ENCODE peak calls at places on chromosomes 13 and 19, in nine cellular contexts. Z is stimulated activated CD4-positive, alpha-beta T cell treated with anti-CD3 and anti-CD28 coated beads, Interleukin-4, amount 100 ng/mL, for 48 hours; K is NCI-H226; J is AG10803; M is NCI-H2029 treated with DMSO at 0.1 percent for 48 hours; N is cardiac muscle cell; P is T-helper 1 cell; H is AG20443; L is ELR. Q is an unnamed sample.
A peak's percentile ranks its signal among the peaks of the same experiment; 100 is the strongest.

GRCh38 chr19:21586341-21587116 is 81.1 kb downstream of the ZNF429 start:
- DNase-seq in H (no peak), J (no peak), Z (no peak), N (no peak), M (no peak), L (no peak), K (no peak), P (no peak), Q (no peak)

GRCh38 chr13:53201454-53202225 is 173.0 kb downstream of the OLFM4 start:
- DNase-seq in P (no peak), J (no peak), H (peak; percentile 51), L (no peak), M (peak; percentile 2), Z (no peak), N (peak; percentile 7), K (no peak), Q (no peak)

GRCh38 chr13:27120011-27120410 is 51.6 kb downstream of the USP12 start:
- DNase-seq in J (peak; percentile 47), H (peak; percentile 13), M (no peak), L (no peak), K (no peak), Z (no peak), N (no peak), P (no peak), Q (no peak)

GRCh38 chr19:6604906-6605305 is 14.0 kb upstream of the CD70 start:
- DNase-seq in K (no peak), Z (no peak), N (no peak), L (no peak), J (no peak), P (no peak), H (no peak), M (no peak), Q (no peak)

GRCh38 chr19:16325671-16326400 is 1.2 kb downstream of the KLF2 start:
- DNase-seq in N (peak; percentile 52), J (peak; percentile 35), H (no peak), Z (no peak), K (peak; percentile 72), P (peak; percentile 46), L (peak; percentile 66), M (no peak), Q (no peak)

GRCh38 chr13:50731400-50731799 is 112.1 kb downstream of the DLEU7 start:
- DNase-seq in Z (no peak), J (peak; percentile 93), N (peak; percentile 75), K (peak; percentile 65), P (no peak), H (peak; percentile 73), L (no peak), M (no peak), Q (no peak)

GRCh38 chr19:2271516-2272103 is 10.4 kb downstream of the PEAK3 start:
- DNase-seq in M (no peak), J (peak; percentile 82), H (peak; percentile 76), N (peak; percentile 78), L (peak; percentile 94), Z (no peak), K (peak; percentile 68), P (no peak), Q (no peak)

GRCh38 chr19:51439021-51439465 is 19.2 kb downstream of the SIGLEC8 start:
- DNase-seq in K (no peak), P (no peak), L (peak; percentile 31), H (no peak), J (peak; percentile 8), Z (no peak), N (peak; percentile 26), M (no peak), Q (peak; percentile 33)

GRCh38 chr13:71017607-71018006 is 849.4 kb downstream of the DACH1 start:
- DNase-seq in L (no peak), P (no peak), H (no peak), J (no peak), M (no peak), K (no peak), Z (no peak), N (no peak), Q (no peak)

GRCh38 chr13:110914293-110915056 is 394 bp downstream of the ANKRD10 start:
- DNase-seq in P (peak; percentile 70), J (peak; percentile 76), K (peak; percentile 73), L (peak; percentile 82), Z (peak; percentile 70), M (peak; percentile 69), H (peak; percentile 85), N (peak; percentile 86), Q (peak; percentile 76)

GRCh38 chr13:74452176-74452575 is 318.0 kb upstream of the KLF12 start:
- DNase-seq in J (no peak), N (peak; percentile 72), P (no peak), H (no peak), Z (no peak), K (no peak), M (no peak), L (no peak), Q (no peak)

GRCh38 chr13:94713556-94714182 is 1.3 kb upstream of the SOX21 start:
- DNase-seq in L (no peak), K (no peak), H (no peak), N (no peak), M (no peak), J (no peak), P (no peak), Z (no peak), Q (no peak)

GRCh38 chr13:32153056-32153455 is 121.5 kb downstream of the FRY start:
- DNase-seq in M (no peak), L (peak; percentile 70), K (no peak), Z (no peak), P (no peak), N (peak; percentile 67), H (peak; percentile 17), J (peak; percentile 71), Q (no peak)

GRCh38 chr13:78197231-78197630 is 278.6 kb upstream of the EDNRB start:
- DNase-seq in P (no peak), J (no peak), Z (no peak), L (peak; percentile 68), K (no peak), M (no peak), N (no peak), H (no peak), Q (no peak)

Q was measured in Jurkat, Clone E6-1.